ENCODE peak calls at places on chromosomes 16 and 17, in ten cellular contexts. One of them, this sample, is unnamed.
A peak's percentile ranks its signal among the peaks of the same experiment; 100 is the strongest.

GRCh38 chr16:68382296-68382718 is 66.0 kb downstream of the SMPD3 start:
- DNase-seq in dorsolateral prefrontal cortex: no peak
- DNase-seq in hepatocyte: no peak
- DNase-seq in cardiac fibroblast: no peak
- DNase-seq in transverse colon: peak; percentile 87
- DNase-seq in heart left ventricle: peak; percentile 37
- DNase-seq in heart right ventricle: no peak
- DNase-seq in AG09309: no peak
- DNase-seq in epithelial cell of esophagus: no peak
- DNase-seq in Peyer's patch: peak; percentile 40
- DNase-seq in this sample: no peak

GRCh38 chr17:74815067-74815466 is 38.9 kb upstream of the NAT9 start:
- DNase-seq in dorsolateral prefrontal cortex: no peak
- DNase-seq in hepatocyte: no peak
- DNase-seq in cardiac fibroblast: no peak
- DNase-seq in transverse colon: no peak
- DNase-seq in heart left ventricle: no peak
- DNase-seq in heart right ventricle: no peak
- DNase-seq in AG09309: no peak
- DNase-seq in epithelial cell of esophagus: no peak
- DNase-seq in Peyer's patch: no peak
- DNase-seq in this sample: no peak

GRCh38 chr16:30761427-30761927 is 385 bp downstream of the CFAP119 start:
- DNase-seq in dorsolateral prefrontal cortex: peak; percentile 43
- DNase-seq in hepatocyte: peak; percentile 58
- DNase-seq in cardiac fibroblast: peak; percentile 24
- DNase-seq in transverse colon: peak; percentile 43
- DNase-seq in heart left ventricle: no peak
- DNase-seq in heart right ventricle: no peak
- DNase-seq in AG09309: no peak
- DNase-seq in epithelial cell of esophagus: peak; percentile 64
- DNase-seq in Peyer's patch: peak; percentile 66
- DNase-seq in this sample: peak; percentile 65

GRCh38 chr17:47615766-47616424 is 33.8 kb upstream of the KPNB1 start:
- DNase-seq in dorsolateral prefrontal cortex: no peak
- DNase-seq in hepatocyte: peak; percentile 71
- DNase-seq in cardiac fibroblast: peak; percentile 77
- DNase-seq in transverse colon: no peak
- DNase-seq in heart left ventricle: no peak
- DNase-seq in heart right ventricle: no peak
- DNase-seq in AG09309: peak; percentile 7
- DNase-seq in epithelial cell of esophagus: peak; percentile 54
- DNase-seq in Peyer's patch: no peak
- DNase-seq in this sample: no peak

GRCh38 chr17:12463102-12463501 is 202.6 kb upstream of the MYOCD start:
- DNase-seq in dorsolateral prefrontal cortex: peak; percentile 20
- DNase-seq in hepatocyte: no peak
- DNase-seq in cardiac fibroblast: peak; percentile 53
- DNase-seq in transverse colon: no peak
- DNase-seq in heart left ventricle: no peak
- DNase-seq in heart right ventricle: no peak
- DNase-seq in AG09309: peak; percentile 28
- DNase-seq in epithelial cell of esophagus: no peak
- DNase-seq in Peyer's patch: no peak
- DNase-seq in this sample: no peak

GRCh38 chr16:19215705-19216104 is 47.7 kb downstream of the SYT17 start:
- DNase-seq in dorsolateral prefrontal cortex: no peak
- DNase-seq in hepatocyte: no peak
- DNase-seq in cardiac fibroblast: no peak
- DNase-seq in transverse colon: no peak
- DNase-seq in heart left ventricle: no peak
- DNase-seq in heart right ventricle: no peak
- DNase-seq in AG09309: no peak
- DNase-seq in epithelial cell of esophagus: no peak
- DNase-seq in Peyer's patch: no peak
- DNase-seq in this sample: no peak

GRCh38 chr17:16255481-16255901 is 38.5 kb downstream of the PIGL start:
- DNase-seq in dorsolateral prefrontal cortex: peak; percentile 51
- DNase-seq in hepatocyte: peak; percentile 31
- DNase-seq in cardiac fibroblast: peak; percentile 23
- DNase-seq in transverse colon: peak; percentile 64
- DNase-seq in heart left ventricle: no peak
- DNase-seq in heart right ventricle: peak; percentile 48
- DNase-seq in AG09309: peak; percentile 10
- DNase-seq in epithelial cell of esophagus: no peak
- DNase-seq in Peyer's patch: no peak
- DNase-seq in this sample: no peak

GRCh38 chr16:53913082-53913870 is 209.3 kb downstream of the FTO start:
- DNase-seq in dorsolateral prefrontal cortex: no peak
- DNase-seq in hepatocyte: peak; percentile 13
- DNase-seq in cardiac fibroblast: peak; percentile 97
- DNase-seq in transverse colon: peak; percentile 11
- DNase-seq in heart left ventricle: no peak
- DNase-seq in heart right ventricle: no peak
- DNase-seq in AG09309: peak; percentile 88
- DNase-seq in epithelial cell of esophagus: peak; percentile 86
- DNase-seq in Peyer's patch: no peak
- DNase-seq in this sample: no peak

GRCh38 chr17:46972346-46972745 is 6.7 kb downstream of the RPRML start:
- DNase-seq in dorsolateral prefrontal cortex: no peak
- DNase-seq in hepatocyte: no peak
- DNase-seq in cardiac fibroblast: no peak
- DNase-seq in transverse colon: peak; percentile 35
- DNase-seq in heart left ventricle: no peak
- DNase-seq in heart right ventricle: peak; percentile 54
- DNase-seq in AG09309: no peak
- DNase-seq in epithelial cell of esophagus: no peak
- DNase-seq in Peyer's patch: no peak
- DNase-seq in this sample: no peak

GRCh38 chr16:24499193-24499814 is 40.1 kb upstream of the RBBP6 start:
- DNase-seq in dorsolateral prefrontal cortex: peak; percentile 78
- DNase-seq in hepatocyte: peak; percentile 47
- DNase-seq in cardiac fibroblast: peak; percentile 46
- DNase-seq in transverse colon: peak; percentile 30
- DNase-seq in heart left ventricle: no peak
- DNase-seq in heart right ventricle: no peak
- DNase-seq in AG09309: no peak
- DNase-seq in epithelial cell of esophagus: peak; percentile 53
- DNase-seq in Peyer's patch: no peak
- DNase-seq in this sample: no peak

GRCh38 chr16:12539185-12539929 is 264.3 kb downstream of the CPPED1 start:
- DNase-seq in dorsolateral prefrontal cortex: no peak
- DNase-seq in hepatocyte: peak; percentile 42
- DNase-seq in cardiac fibroblast: peak; percentile 37
- DNase-seq in transverse colon: peak; percentile 17
- DNase-seq in heart left ventricle: no peak
- DNase-seq in heart right ventricle: no peak
- DNase-seq in AG09309: peak; percentile 61
- DNase-seq in epithelial cell of esophagus: peak; percentile 53
- DNase-seq in Peyer's patch: no peak
- DNase-seq in this sample: peak; percentile 68

GRCh38 chr16:11165894-11166665 is 89.9 kb downstream of the SOCS1 start:
- DNase-seq in dorsolateral prefrontal cortex: no peak
- DNase-seq in hepatocyte: no peak
- DNase-seq in cardiac fibroblast: no peak
- DNase-seq in transverse colon: no peak
- DNase-seq in heart left ventricle: no peak
- DNase-seq in heart right ventricle: no peak
- DNase-seq in AG09309: no peak
- DNase-seq in epithelial cell of esophagus: no peak
- DNase-seq in Peyer's patch: no peak
- DNase-seq in this sample: no peak

GRCh38 chr16:57906385-57907316 is 64.3 kb downstream of the CNGB1 start:
- DNase-seq in dorsolateral prefrontal cortex: no peak
- DNase-seq in hepatocyte: no peak
- DNase-seq in cardiac fibroblast: no peak
- DNase-seq in transverse colon: no peak
- DNase-seq in heart left ventricle: no peak
- DNase-seq in heart right ventricle: peak; percentile 25
- DNase-seq in AG09309: no peak
- DNase-seq in epithelial cell of esophagus: no peak
- DNase-seq in Peyer's patch: no peak
- DNase-seq in this sample: no peak

GRCh38 chr16:50814541-50814940 is 72.7 kb downstream of the CYLD start:
- DNase-seq in dorsolateral prefrontal cortex: no peak
- DNase-seq in hepatocyte: no peak
- DNase-seq in cardiac fibroblast: no peak
- DNase-seq in transverse colon: no peak
- DNase-seq in heart left ventricle: no peak
- DNase-seq in heart right ventricle: no peak
- DNase-seq in AG09309: no peak
- DNase-seq in epithelial cell of esophagus: no peak
- DNase-seq in Peyer's patch: no peak
- DNase-seq in this sample: no peak

GRCh38 chr16:14365200-14365851 is 264.7 kb downstream of the PARN start:
- DNase-seq in dorsolateral prefrontal cortex: no peak
- DNase-seq in hepatocyte: no peak
- DNase-seq in cardiac fibroblast: no peak
- DNase-seq in transverse colon: no peak
- DNase-seq in heart left ventricle: no peak
- DNase-seq in heart right ventricle: no peak
- DNase-seq in AG09309: no peak
- DNase-seq in epithelial cell of esophagus: no peak
- DNase-seq in Peyer's patch: no peak
- DNase-seq in this sample: no peak
- H3K4me3 ChIP-seq in dorsolateral prefrontal cortex: no peak overlapping the region
- H3K4me3 ChIP-seq in hepatocyte: no peak overlapping the region
- H3K4me3 ChIP-seq in cardiac fibroblast: no peak overlapping the region
- H3K4me3 ChIP-seq in transverse colon: no peak overlapping the region
- H3K4me3 ChIP-seq in heart left ventricle: no peak overlapping the region
- H3K4me3 ChIP-seq in heart right ventricle: no peak overlapping the region
- H3K4me3 ChIP-seq in AG09309: no peak overlapping the region
- H3K4me3 ChIP-seq in epithelial cell of esophagus: no peak overlapping the region
- H3K4me3 ChIP-seq in Peyer's patch: no peak overlapping the region
- H3K4me3 ChIP-seq in this sample: no peak overlapping the region

GRCh38 chr17:60139438-60140285 is 10.1 kb upstream of the CA4 start:
- DNase-seq in dorsolateral prefrontal cortex: no peak
- DNase-seq in hepatocyte: peak; percentile 88
- DNase-seq in cardiac fibroblast: peak; percentile 69
- DNase-seq in transverse colon: peak; percentile 75
- DNase-seq in heart left ventricle: peak; percentile 87
- DNase-seq in heart right ventricle: peak; percentile 81
- DNase-seq in AG09309: no peak
- DNase-seq in epithelial cell of esophagus: peak; percentile 77
- DNase-seq in Peyer's patch: peak; percentile 38
- DNase-seq in this sample: peak; percentile 46

GRCh38 chr17:60145006-60145935 is 4.5 kb upstream of the CA4 start:
- DNase-seq in dorsolateral prefrontal cortex: no peak
- DNase-seq in hepatocyte: no peak
- DNase-seq in cardiac fibroblast: no peak
- DNase-seq in transverse colon: no peak
- DNase-seq in heart left ventricle: peak; percentile 24
- DNase-seq in heart right ventricle: no peak
- DNase-seq in AG09309: no peak
- DNase-seq in epithelial cell of esophagus: no peak
- DNase-seq in Peyer's patch: no peak
- DNase-seq in this sample: no peak

GRCh38 chr17:60146206-60146605 is 3.6 kb upstream of the CA4 start:
- DNase-seq in dorsolateral prefrontal cortex: no peak
- DNase-seq in hepatocyte: no peak
- DNase-seq in cardiac fibroblast: no peak
- DNase-seq in transverse colon: no peak
- DNase-seq in heart left ventricle: peak; percentile 26
- DNase-seq in heart right ventricle: no peak
- DNase-seq in AG09309: no peak
- DNase-seq in epithelial cell of esophagus: no peak
- DNase-seq in Peyer's patch: no peak
- DNase-seq in this sample: no peak

GRCh38 chr17:60141111-60142018 is 8.4 kb upstream of the CA4 start:
- DNase-seq in dorsolateral prefrontal cortex: no peak
- DNase-seq in hepatocyte: no peak
- DNase-seq in cardiac fibroblast: peak; percentile 71
- DNase-seq in transverse colon: no peak
- DNase-seq in heart left ventricle: peak; percentile 66
- DNase-seq in heart right ventricle: no peak
- DNase-seq in AG09309: no peak
- DNase-seq in epithelial cell of esophagus: peak; percentile 46
- DNase-seq in Peyer's patch: no peak
- DNase-seq in this sample: no peak

GRCh38 chr17:60142872-60143499 is 6.8 kb upstream of the CA4 start:
- DNase-seq in dorsolateral prefrontal cortex: peak; percentile 90
- DNase-seq in hepatocyte: peak; percentile 92
- DNase-seq in cardiac fibroblast: peak; percentile 93
- DNase-seq in transverse colon: peak; percentile 91
- DNase-seq in heart left ventricle: peak; percentile 86
- DNase-seq in heart right ventricle: peak; percentile 82
- DNase-seq in AG09309: peak; percentile 62
- DNase-seq in epithelial cell of esophagus: peak; percentile 86
- DNase-seq in Peyer's patch: peak; percentile 78
- DNase-seq in this sample: peak; percentile 38
- TF ChIP-seq CTCF in dorsolateral prefrontal cortex: peak; percentile 80
- TF ChIP-seq CTCF in hepatocyte: peak; percentile 78
- TF ChIP-seq CTCF in cardiac fibroblast: peak; percentile 86
- TF ChIP-seq CTCF in transverse colon: peak; percentile 70
- TF ChIP-seq CTCF in heart left ventricle: peak; percentile 82
- TF ChIP-seq CTCF in heart right ventricle: peak; percentile 77
- TF ChIP-seq CTCF in AG09309: peak; percentile 87
- TF ChIP-seq CTCF in epithelial cell of esophagus: peak; percentile 80
- TF ChIP-seq CTCF in Peyer's patch: peak; percentile 35
- TF ChIP-seq CTCF in this sample: peak; percentile 81

GRCh38 chr17:29341726-29342125 is 47.8 kb upstream of the NUFIP2 start:
- DNase-seq in dorsolateral prefrontal cortex: no peak
- DNase-seq in hepatocyte: no peak
- DNase-seq in cardiac fibroblast: peak; percentile 60
- DNase-seq in transverse colon: no peak
- DNase-seq in heart left ventricle: no peak
- DNase-seq in heart right ventricle: no peak
- DNase-seq in AG09309: peak; percentile 28
- DNase-seq in epithelial cell of esophagus: peak; percentile 70
- DNase-seq in Peyer's patch: no peak
- DNase-seq in this sample: no peak
- H3K4me3 ChIP-seq in dorsolateral prefrontal cortex: no peak overlapping the region
- H3K4me3 ChIP-seq in hepatocyte: no peak overlapping the region
- H3K4me3 ChIP-seq in cardiac fibroblast: no peak overlapping the region
- H3K4me3 ChIP-seq in transverse colon: no peak overlapping the region
- H3K4me3 ChIP-seq in heart left ventricle: no peak overlapping the region
- H3K4me3 ChIP-seq in heart right ventricle: no peak overlapping the region
- H3K4me3 ChIP-seq in AG09309: no peak overlapping the region
- H3K4me3 ChIP-seq in epithelial cell of esophagus: no peak overlapping the region
- H3K4me3 ChIP-seq in Peyer's patch: no peak overlapping the region
- H3K4me3 ChIP-seq in this sample: no peak overlapping the region

DNA sequence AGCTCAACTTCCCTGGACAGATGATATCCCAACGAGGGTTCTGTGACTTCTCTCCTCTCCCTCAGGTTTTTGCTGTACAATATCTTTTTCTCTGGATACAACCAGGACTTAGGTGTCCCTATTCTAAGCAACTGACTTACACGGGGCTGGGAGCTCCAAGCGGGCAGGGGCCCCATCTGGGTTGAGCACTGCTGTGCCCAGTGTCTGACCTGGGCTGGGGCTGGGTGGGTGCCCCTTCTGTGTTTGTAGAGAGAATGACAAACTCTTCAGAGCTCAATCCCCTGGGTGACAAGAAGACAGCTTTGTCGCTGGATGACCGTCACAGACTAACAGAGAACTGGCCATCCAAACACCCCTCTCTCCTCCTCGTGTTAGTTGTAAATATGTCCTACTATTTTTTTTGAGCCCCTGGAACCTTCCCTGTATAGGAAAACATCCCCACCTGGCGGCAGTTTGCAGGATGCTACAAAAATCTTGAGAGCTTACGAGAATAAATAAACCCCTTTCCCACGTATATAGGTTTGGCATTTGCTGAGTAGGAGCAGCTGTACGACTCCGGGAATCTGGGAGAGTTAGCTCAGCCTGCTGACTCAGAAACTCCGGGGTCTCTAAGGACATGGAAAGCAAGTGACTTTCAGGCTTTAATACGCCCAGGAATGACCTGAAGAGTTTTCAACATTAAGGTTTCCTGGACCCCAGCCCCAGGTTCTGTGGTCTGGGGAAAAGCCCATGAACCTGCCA is 23.7 kb upstream of the RCVRN start:
- DNase-seq in dorsolateral prefrontal cortex: peak; percentile 68
- DNase-seq in hepatocyte: peak; percentile 89
- DNase-seq in cardiac fibroblast: peak; percentile 63
- DNase-seq in transverse colon: no peak
- DNase-seq in heart left ventricle: peak; percentile 19
- DNase-seq in heart right ventricle: no peak
- DNase-seq in AG09309: peak; percentile 29
- DNase-seq in epithelial cell of esophagus: peak; percentile 34
- DNase-seq in Peyer's patch: no peak
- DNase-seq in this sample: no peak
- TF ChIP-seq CTCF in dorsolateral prefrontal cortex: no peak
- TF ChIP-seq CTCF in hepatocyte: peak; percentile 77
- TF ChIP-seq CTCF in cardiac fibroblast: peak; percentile 49
- TF ChIP-seq CTCF in transverse colon: peak; percentile 23
- TF ChIP-seq CTCF in heart left ventricle: peak; percentile 37
- TF ChIP-seq CTCF in heart right ventricle: no peak
- TF ChIP-seq CTCF in AG09309: peak; percentile 60
- TF ChIP-seq CTCF in epithelial cell of esophagus: peak; percentile 31
- TF ChIP-seq CTCF in Peyer's patch: no peak
- TF ChIP-seq CTCF in this sample: peak; percentile 35